ENCODE peak calls at places on chromosomes 13 and 19, in five cellular contexts. L is sigmoid colon; D is foreskin keratinocyte; F is CD8-positive, alpha-beta T cell; E is transverse colon. P is an unnamed sample.

GRCh38 chr13:108269601-108270328 is at the start of gene TNFSF13B:
- DNase-seq in L (peak), D (no peak), F (peak), E (peak), P (no peak)

GRCh38 chr19:41456342-41456918 is 13.5 kb downstream of the ERICH4 start:
- DNase-seq in L (no peak), D (no peak), F (no peak), E (no peak), P (no peak)

GRCh38 chr13:32255744-32256120 is 59.4 kb downstream of the ZAR1L start:
- DNase-seq in L (no peak), D (no peak), F (no peak), E (no peak), P (no peak)

GRCh38 chr19:54373781-54374266 is 9.1 kb upstream of the LAIR1 start:
- DNase-seq in L (peak), D (no peak), F (no peak), E (no peak), P (no peak)

GRCh38 chr13:25689539-25689938 is 317.8 kb downstream of the ATP8A2 start:
- DNase-seq in L (no peak), D (no peak), F (no peak), E (no peak), P (no peak)

GRCh38 chr13:20989883-20990282 is 71.5 kb downstream of the LATS2 start:
- DNase-seq in L (no peak), D (no peak), F (no peak), E (no peak), P (no peak)

GRCh38 chr13:113123226-113124150 is 889 bp downstream of the F10 start:
- DNase-seq in L (no peak), D (no peak), F (no peak), E (no peak), P (no peak)

GRCh38 chr13:27280009-27280646 is 9.5 kb downstream of the RASL11A start:
- DNase-seq in L (no peak), D (no peak), F (no peak), E (no peak), P (no peak)

GRCh38 chr19:1076951-1077350 is 10.0 kb downstream of the ARHGAP45 start:
- DNase-seq in L (no peak), D (peak), F (peak), E (peak), P (peak)

GRCh38 chr19:1243768-1244692 is 2.5 kb downstream of the ATP5F1D start:
- DNase-seq in L (peak), D (no peak), F (peak), E (peak), P (peak)

GRCh38 chr13:20192470-20193141 is at the start of gene GJB2:
- DNase-seq in L (no peak), D (no peak), F (no peak), E (peak), P (peak)

GRCh38 chr19:1690570-1691307 is 38.3 kb upstream of the TCF3 start:
- DNase-seq in L (no peak), D (no peak), F (no peak), E (peak), P (peak)

GRCh38 chr19:16070366-16070990 is 5.8 kb upstream of the TPM4 start:
- DNase-seq in L (peak), D (peak), F (peak), E (peak), P (peak)

GRCh38 chr13:33204130-33204927 is 81.2 kb downstream of the STARD13 start:
- DNase-seq in L (peak), D (no peak), F (no peak), E (peak), P (no peak)

GRCh38 chr13:35388456-35388855 is 88.0 kb downstream of the MAB21L1 start:
- DNase-seq in L (no peak), D (no peak), F (no peak), E (no peak), P (no peak)

GRCh38 chr13:36030670-36031331 is 100.4 kb downstream of the DCLK1 start:
- DNase-seq in L (no peak), D (peak), F (no peak), E (no peak), P (peak)

GRCh38 chr13:76646946-76647345 is 239.3 kb downstream of the KCTD12 start:
- DNase-seq in L (no peak), D (no peak), F (no peak), E (no peak), P (no peak)

GRCh38 chr19:1247747-1248453 is 483 bp upstream of the MIDN start:
- DNase-seq in L (peak), D (peak), F (peak), E (peak), P (no peak)

GRCh38 chr19:17447704-17448189 is 721 bp downstream of the TMEM221 start:
- DNase-seq in L (no peak), D (no peak), F (no peak), E (no peak), P (no peak)

GRCh38 chr19:29273000-29273691 is 60.2 kb upstream of the UQCRFS1 start:
- DNase-seq in L (peak), D (no peak), F (no peak), E (no peak), P (no peak)

GRCh38 chr19:1168877-1169791 is 4.9 kb downstream of the SBNO2 start:
- DNase-seq in L (peak), D (peak), F (no peak), E (no peak), P (peak)

GRCh38 chr13:111508164-111508870 is 187.9 kb downstream of the TEX29 start:
- DNase-seq in L (no peak), D (no peak), F (no peak), E (no peak), P (no peak)

GRCh38 chr13:99228737-99229691 is 28.4 kb downstream of the UBAC2 start:
- DNase-seq in L (no peak), D (peak), F (no peak), E (no peak), P (peak)

GRCh38 chr13:80654638-80655249 is 313.8 kb upstream of the SPRY2 start:
- DNase-seq in L (no peak), D (no peak), F (no peak), E (no peak), P (no peak)

GRCh38 chr19:10617409-10618121 is 7.8 kb upstream of the SLC44A2 start:
- DNase-seq in L (no peak), D (peak), F (no peak), E (no peak), P (peak)

GRCh38 chr19:46717716-46718143 is 816 bp upstream of the PRKD2 start:
- DNase-seq in L (peak), D (no peak), F (no peak), E (no peak), P (no peak)

GRCh38 chr13:80048802-80049201 is 292.1 kb downstream of the SPRY2 start:
- DNase-seq in L (peak), D (peak), F (peak), E (peak), P (peak)

GRCh38 chr19:49852631-49853126 is 1.7 kb downstream of the PTOV1 start:
- DNase-seq in L (no peak), D (no peak), F (no peak), E (no peak), P (no peak)

GRCh38 chr13:67259208-67259607 is 29.1 kb upstream of the PCDH9 start:
- DNase-seq in L (no peak), D (no peak), F (no peak), E (no peak), P (no peak)

GRCh38 chr19:18120127-18120526 is 22.5 kb downstream of the MAST3 start:
- DNase-seq in L (no peak), D (no peak), F (no peak), E (no peak), P (no peak)

GRCh38 chr13:22061371-22061805 is 390.5 kb downstream of the FGF9 start:
- DNase-seq in L (no peak), D (no peak), F (peak), E (no peak), P (no peak)

GRCh38 chr13:20294497-20294896 is 62.4 kb upstream of the GJB6 start:
- DNase-seq in L (no peak), D (no peak), F (no peak), E (no peak), P (no peak)

GRCh38 chr19:49064768-49065611 is at the start of gene NTF4:
- DNase-seq in L (no peak), D (no peak), F (no peak), E (no peak), P (peak)

GRCh38 chr19:37148214-37148613 is 24.3 kb downstream of the ZNF585A start:
- DNase-seq in L (no peak), D (no peak), F (no peak), E (no peak), P (no peak)

DNA sequence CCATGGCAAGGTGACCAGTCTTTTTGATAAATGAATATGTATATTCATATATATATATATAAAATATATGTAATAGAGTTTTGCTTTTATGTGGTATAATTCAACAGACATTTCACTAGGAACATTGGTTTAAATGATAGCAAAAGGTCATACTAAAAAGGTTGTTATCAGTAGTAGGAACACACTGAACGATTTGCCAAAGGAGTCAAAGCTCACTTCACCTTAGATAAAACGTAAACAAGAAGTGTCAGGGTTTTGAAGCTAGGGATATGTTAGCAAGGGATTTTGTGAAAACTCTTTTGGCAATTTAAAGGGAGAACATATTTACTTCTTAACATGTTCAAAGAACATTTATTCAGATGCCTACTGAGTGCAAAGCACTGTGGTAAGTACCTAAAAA is 8.0 kb upstream of the HS6ST3 start:
- DNase-seq in L (no peak), D (no peak), F (no peak), E (no peak), P (no peak)
- TF ChIP-seq CTCF in L (no peak), D (no peak), F (no peak), E (no peak), P (no peak)

DNA sequence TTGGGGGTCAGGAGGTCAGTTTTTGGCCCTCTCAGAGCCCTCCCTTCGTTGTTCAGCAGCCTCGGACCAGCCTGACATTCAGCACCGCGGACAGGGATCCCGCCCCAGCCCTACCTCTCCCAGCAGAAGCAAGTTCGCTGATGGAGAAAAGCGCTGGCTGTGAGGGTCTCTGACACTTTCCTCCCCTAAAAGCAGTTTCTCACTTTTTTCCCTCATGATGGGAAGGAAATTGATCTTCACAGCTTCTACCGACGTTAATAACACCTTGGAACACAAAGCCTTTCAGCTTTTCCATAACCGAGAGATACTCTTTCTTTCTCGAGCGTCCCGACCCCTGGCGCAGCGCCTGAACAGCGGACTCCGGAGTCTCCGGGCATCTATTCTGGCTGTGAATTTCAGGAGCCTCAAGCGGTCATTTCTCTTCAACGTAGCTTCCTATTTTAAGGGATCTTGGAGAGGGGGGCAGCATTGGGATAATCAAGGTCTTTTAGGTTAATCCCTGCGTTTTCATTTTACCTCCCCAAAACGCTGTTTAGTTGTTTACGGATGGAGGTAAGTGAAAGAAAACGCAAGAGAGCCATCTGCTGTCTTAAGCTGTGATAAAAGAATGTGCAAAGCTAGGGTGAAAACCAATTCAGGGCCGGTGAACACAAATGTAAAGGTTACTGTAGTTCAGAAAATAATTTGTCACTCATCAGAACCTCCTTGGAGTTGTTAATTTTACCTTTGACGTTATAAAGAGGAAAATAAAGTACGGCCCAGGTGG is 467.2 kb downstream of the ITGBL1 start:
- DNase-seq in L (no peak), D (no peak), F (no peak), E (no peak), P (no peak)
- TF ChIP-seq CTCF in L (no peak), D (peak), F (no peak), E (no peak), P (no peak)

DNA sequence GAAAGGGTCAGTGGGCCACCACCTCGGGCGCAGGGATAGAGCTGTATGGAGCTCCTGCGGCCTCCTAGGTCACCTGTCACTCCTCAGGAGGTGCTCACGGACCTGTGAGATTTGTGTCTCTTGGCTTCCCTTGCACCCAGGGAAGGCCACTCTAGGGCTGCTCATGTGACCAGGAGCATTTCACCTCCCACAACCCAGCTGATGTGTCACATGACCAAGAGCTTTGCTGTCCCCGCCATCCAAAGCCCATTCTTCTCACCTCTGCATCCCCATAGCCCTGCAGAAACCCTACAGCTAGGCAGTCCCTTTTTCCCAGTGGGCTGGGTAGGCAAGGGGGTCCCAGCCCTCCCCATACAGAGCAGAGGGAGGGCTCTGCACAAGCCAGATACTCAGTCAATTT is 51.2 kb downstream of the TSHZ3 start:
- DNase-seq in L (peak), D (no peak), F (no peak), E (no peak), P (no peak)
- TF ChIP-seq CTCF in L (no peak), D (no peak), F (no peak), E (no peak), P (no peak)

DNA sequence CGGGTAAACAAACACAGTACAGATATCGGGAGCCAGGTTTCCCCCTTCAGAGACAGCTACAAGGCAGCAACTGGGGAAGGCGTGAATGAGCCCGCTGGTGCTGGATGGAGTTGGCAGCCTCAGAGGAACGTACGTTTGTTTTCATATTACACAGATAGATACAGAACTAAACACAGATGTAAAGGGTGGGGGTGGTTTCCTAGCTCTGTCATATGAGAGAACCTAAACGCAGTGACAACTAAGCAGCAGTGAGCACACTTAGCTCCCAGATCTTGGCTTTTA is 32.8 kb downstream of the MLLT1 start:
- DNase-seq in L (no peak), D (no peak), F (no peak), E (no peak), P (no peak)
- TF ChIP-seq CTCF in L (no peak), D (no peak), F (no peak), E (no peak), P (no peak)

GRCh38 chr13:40546047-40546446 is 120.4 kb downstream of the FOXO1 start:
- DNase-seq in L (no peak), D (no peak), F (no peak), E (no peak), P (no peak)
- TF ChIP-seq CTCF in L (no peak), D (no peak), F (no peak), E (no peak), P (no peak)

DNA sequence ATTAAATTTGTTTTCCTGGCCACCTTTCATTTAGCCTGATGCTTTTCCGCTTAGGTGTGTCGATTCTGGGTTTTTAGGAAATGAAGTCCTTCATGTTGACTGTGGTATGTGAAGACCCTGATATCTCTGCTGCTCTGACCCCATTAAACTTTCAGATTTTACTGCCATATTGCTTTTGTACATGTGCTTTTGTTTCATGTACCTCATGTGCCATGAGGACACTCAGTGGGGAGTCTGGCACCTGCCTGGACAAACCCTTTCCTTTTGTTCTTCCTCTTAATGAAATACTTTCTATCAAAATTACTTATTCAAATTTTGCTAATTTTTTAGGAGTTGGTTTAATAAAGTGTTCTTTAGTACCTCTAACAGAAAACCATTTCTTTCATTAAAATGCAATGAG is 774.8 kb downstream of the GPC5 start:
- DNase-seq in L (no peak), D (no peak), F (no peak), E (no peak), P (no peak)
- TF ChIP-seq CTCF in L (no peak), D (no peak), F (no peak), E (no peak), P (no peak)

DNA sequence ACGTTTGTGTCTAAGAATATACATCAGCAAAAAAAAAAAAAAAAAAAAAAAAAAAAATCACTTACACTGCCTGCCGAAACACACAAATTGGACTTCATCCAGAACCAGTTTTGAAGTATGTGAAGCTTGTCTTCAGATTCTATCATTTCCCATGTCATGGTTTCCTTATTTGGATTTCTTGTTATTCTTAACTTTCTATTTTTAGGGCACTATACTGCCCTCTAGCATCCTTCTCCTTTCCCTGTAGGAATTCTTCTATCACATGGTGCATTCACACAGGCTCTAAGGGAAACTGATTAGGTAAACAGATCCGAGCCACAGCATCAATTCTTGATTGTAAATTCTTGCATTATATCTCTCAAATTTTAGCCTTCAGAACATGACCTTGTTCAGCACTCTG is 1507.5 kb downstream of the OLFM4 start:
- DNase-seq in L (no peak), D (no peak), F (no peak), E (no peak), P (peak)
- TF ChIP-seq CTCF in L (no peak), D (peak), F (no peak), E (no peak), P (no peak)